ENCODE peak calls at places on chromosomes 2 and 18, in four cellular contexts. P is CD4-positive, alpha-beta T cell; W is sigmoid colon; X is colonic mucosa. O is an unnamed sample.
A peak's percentile ranks its signal among the peaks of the same experiment; 100 is the strongest.

GRCh38 chr18:3610818-3611217 is 160.8 kb downstream of the TGIF1 start:
- DNase-seq in P (no peak), W (peak; percentile 33), X (no peak), O (no peak)

GRCh38 chr18:13225261-13225660 is 6.7 kb downstream of the LDLRAD4 start:
- DNase-seq in X (no peak), P (no peak), W (no peak), O (no peak)

GRCh38 chr2:167943877-167944276 is 303.5 kb downstream of the STK39 start:
- DNase-seq in P (no peak), W (no peak), X (no peak), O (no peak)

GRCh38 chr2:42832289-42832634 is 39.9 kb upstream of the HAAO start:
- DNase-seq in X (no peak), W (no peak), P (no peak), O (no peak)

GRCh38 chr2:158501301-158501700 is 44.5 kb downstream of the PKP4 start:
- DNase-seq in P (no peak), W (peak; percentile 59), X (no peak), O (no peak)

GRCh38 chr18:66724664-66725356 is 120.9 kb upstream of the CDH19 start:
- DNase-seq in W (no peak), X (peak; percentile 73), P (no peak), O (no peak)

GRCh38 chr18:14179306-14179705 is 47.1 kb upstream of the ZNF519 start:
- DNase-seq in W (no peak), X (no peak), P (no peak), O (peak; percentile 19)

GRCh38 chr2:80326214-80326613 is 21.7 kb upstream of the LRRTM1 start:
- DNase-seq in X (no peak), P (no peak), W (no peak), O (no peak)

GRCh38 chr2:189379287-189379630 is 62.0 kb upstream of the WDR75 start:
- DNase-seq in X (no peak), P (no peak), W (no peak), O (no peak)

GRCh38 chr2:190678444-190679162 is 29.7 kb downstream of the NAB1 start:
- DNase-seq in P (no peak), W (no peak), X (no peak), O (no peak)

GRCh38 chr18:80233201-80233835 is 14.0 kb downstream of the PARD6G start:
- DNase-seq in P (no peak), W (peak; percentile 37), X (no peak), O (no peak)

GRCh38 chr2:130762910-130763385 is 7.6 kb downstream of the AMER3 start:
- DNase-seq in P (no peak), W (no peak), X (no peak), O (no peak)

GRCh38 chr2:203533696-203534471 is 1.2 kb downstream of the RAPH1 start:
- DNase-seq in P (no peak), W (no peak), X (no peak), O (no peak)

GRCh38 chr2:229701716-229702115 is 12.6 kb downstream of the DNER start:
- DNase-seq in P (no peak), X (no peak), W (no peak), O (no peak)
- TF ChIP-seq CTCF in P (no peak), X (no peak), W (no peak), O (no peak)

GRCh38 chr2:224576098-224576715 is 9.0 kb downstream of the CUL3 start:
- DNase-seq in W (no peak), P (no peak), X (no peak), O (no peak)

GRCh38 chr2:224577541-224577940 is 7.6 kb downstream of the CUL3 start:
- DNase-seq in P (no peak), X (no peak), W (no peak), O (no peak)

GRCh38 chr2:224584111-224584764 is 925 bp downstream of the CUL3 start:
- DNase-seq in W (peak; percentile 68), X (peak; percentile 51), P (peak; percentile 9), O (peak; percentile 25)

GRCh38 chr2:224580248-224580647 is 4.9 kb downstream of the CUL3 start:
- DNase-seq in P (no peak), X (no peak), W (no peak), O (no peak)

DNA sequence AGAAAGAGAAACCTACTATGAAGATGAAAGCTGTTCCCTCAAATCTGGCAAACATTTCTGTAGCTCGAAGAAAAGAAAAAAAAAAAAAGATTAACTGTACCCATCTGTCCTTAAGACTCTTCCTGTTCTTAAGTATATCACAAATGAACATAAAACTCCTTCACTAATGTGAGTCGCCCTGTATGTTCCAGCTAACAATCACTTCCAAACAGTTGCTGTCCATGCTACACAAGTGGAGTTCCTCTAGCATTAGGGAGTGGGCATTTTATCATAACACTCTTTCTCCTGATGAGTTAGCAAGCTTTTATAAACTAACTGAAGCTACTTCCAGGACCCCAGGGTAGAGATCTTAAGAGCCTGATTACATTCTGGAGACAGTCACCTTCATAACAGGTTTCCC is 5.8 kb downstream of the CUL3 start:
- DNase-seq in W (no peak), P (no peak), X (no peak), O (no peak)
- TF ChIP-seq CTCF in W (no peak), P (no peak), X (no peak), O (no peak)

GRCh38 chr2:121400206-121400605 is 115.2 kb upstream of the TFCP2L1 start:
- DNase-seq in P (no peak), W (no peak), X (no peak), O (no peak)
- TF ChIP-seq CTCF in P (no peak), W (no peak), X (no peak), O (no peak)

GRCh38 chr2:98580656-98581284 is 27.5 kb downstream of the COA5 start:
- DNase-seq in P (no peak), X (no peak), W (no peak), O (no peak)

GRCh38 chr2:98579926-98580325 is 28.4 kb downstream of the COA5 start:
- DNase-seq in P (no peak), W (no peak), X (no peak), O (no peak)

GRCh38 chr2:98578231-98578630 is 30.1 kb downstream of the COA5 start:
- DNase-seq in X (peak; percentile 2), P (no peak), W (no peak), O (no peak)

GRCh38 chr2:98576666-98577312 is 31.5 kb downstream of the COA5 start:
- DNase-seq in X (peak; percentile 14), P (no peak), W (no peak), O (no peak)

GRCh38 chr2:98577313-98577712 is 31.0 kb downstream of the COA5 start:
- DNase-seq in P (no peak), W (no peak), X (peak; percentile 13), O (no peak)
- TF ChIP-seq CTCF in P (no peak), W (no peak), X (no peak), O (no peak)

O was measured in natural killer cell.